ENCODE peak calls at places on chromosomes 3 and 15, in seven cellular contexts. K is esophagus squamous epithelium, S is upper lobe of right lung, G is tibial nerve, T is thyroid gland, Y is NT2/D1, L is RWPE2. I is an unnamed sample.
A peak's percentile ranks its signal among the peaks of the same experiment; 100 is the strongest.

GRCh38 chr3:37905346-37905745 is 43.7 kb downstream of the CTDSPL start:
- DNase-seq in K (no peak), S (no peak), T (peak; percentile 7), L (no peak), G (no peak), Y (no peak), I (no peak)

GRCh38 chr15:63264685-63265302 is 12.6 kb upstream of the APH1B start:
- DNase-seq in L (no peak), K (no peak), S (no peak), G (no peak), T (no peak), Y (no peak), I (no peak)

GRCh38 chr3:31246293-31247062 is 286.2 kb upstream of the STT3B start:
- DNase-seq in S (no peak), Y (no peak), L (no peak), K (no peak), G (no peak), T (no peak), I (no peak)

GRCh38 chr3:69081583-69082262 is 1.6 kb upstream of the UBA3 start:
- DNase-seq in K (no peak), Y (no peak), S (no peak), G (no peak), T (no peak), L (no peak), I (no peak)

GRCh38 chr3:126130081-126130855 is 46.3 kb upstream of the SLC41A3 start:
- DNase-seq in T (no peak), K (no peak), G (no peak), Y (no peak), S (peak; percentile 60), L (no peak), I (no peak)

GRCh38 chr15:99977945-99978344 is 244.7 kb upstream of the LYSMD4 start:
- DNase-seq in Y (no peak), K (no peak), T (no peak), G (no peak), S (no peak), L (no peak), I (no peak)

GRCh38 chr15:80533934-80534333 is 129.8 kb downstream of the ARNT2 start:
- DNase-seq in Y (no peak), K (no peak), L (no peak), G (no peak), S (no peak), T (no peak), I (no peak)

GRCh38 chr15:41908681-41909461 is 15.0 kb upstream of the SPTBN5 start:
- DNase-seq in K (no peak), G (no peak), Y (no peak), L (no peak), S (no peak), T (no peak), I (no peak)

GRCh38 chr15:101542306-101543025 is 53.0 kb upstream of the PCSK6 start:
- DNase-seq in K (no peak), T (no peak), Y (no peak), L (peak; percentile 94), S (no peak), G (no peak), I (no peak)

GRCh38 chr3:142913432-142913831 is 24.5 kb upstream of the PCOLCE2 start:
- DNase-seq in G (no peak), Y (no peak), L (no peak), S (no peak), K (no peak), T (no peak), I (no peak)

GRCh38 chr3:184582583-184582982 is 21.0 kb downstream of the EPHB3 start:
- DNase-seq in S (no peak), T (no peak), L (no peak), K (no peak), G (no peak), Y (peak; percentile 88), I (no peak)

GRCh38 chr3:76566211-76566534 is 473.7 kb upstream of the ROBO2 start:
- DNase-seq in G (no peak), K (no peak), Y (no peak), S (no peak), T (no peak), L (no peak), I (no peak)

GRCh38 chr3:34361921-34362320 is 563.5 kb downstream of the PDCD6IP start:
- DNase-seq in T (no peak), Y (no peak), K (no peak), S (no peak), L (no peak), G (no peak), I (no peak)

GRCh38 chr3:16456784-16457415 is 56.6 kb downstream of the RFTN1 start:
- DNase-seq in S (no peak), L (no peak), Y (no peak), G (no peak), T (no peak), K (no peak), I (no peak)

GRCh38 chr3:154972951-154973350 is 107.2 kb upstream of the MME start:
- DNase-seq in L (no peak), T (no peak), K (no peak), G (no peak), S (no peak), Y (no peak), I (no peak)

GRCh38 chr3:70531063-70531657 is 218.7 kb upstream of the MDFIC2 start:
- DNase-seq in G (no peak), S (no peak), Y (no peak), T (no peak), K (no peak), L (no peak), I (no peak)

GRCh38 chr3:8931342-8931741 is 31.9 kb downstream of the RAD18 start:
- DNase-seq in Y (no peak), S (no peak), T (no peak), L (no peak), G (no peak), K (no peak), I (no peak)

GRCh38 chr15:92807971-92808571 is 92.1 kb upstream of the CHD2 start:
- DNase-seq in S (no peak), T (no peak), Y (no peak), K (no peak), G (no peak), L (no peak), I (peak; percentile 19)

GRCh38 chr15:66650433-66650832 is 51.6 kb upstream of the SMAD6 start:
- DNase-seq in K (no peak), S (peak; percentile 82), Y (no peak), T (peak; percentile 13), G (peak; percentile 35), L (no peak), I (no peak)

GRCh38 chr3:45312836-45313493 is 75.4 kb upstream of the LARS2 start:
- DNase-seq in K (no peak), L (no peak), S (no peak), T (no peak), Y (no peak), G (no peak), I (no peak)

GRCh38 chr3:112774293-112774926 is 72.3 kb downstream of the CD200R1L start:
- DNase-seq in G (no peak), Y (no peak), S (no peak), T (no peak), K (no peak), L (peak; percentile 81), I (no peak)

GRCh38 chr15:50562735-50563640 is 16.5 kb upstream of the USP50 start:
- DNase-seq in S (no peak), T (peak; percentile 18), Y (no peak), G (no peak), L (no peak), K (no peak), I (no peak)

GRCh38 chr3:189625566-189625965 is 5.6 kb upstream of the TP63 start:
- DNase-seq in L (no peak), T (no peak), K (no peak), S (no peak), Y (no peak), G (no peak), I (no peak)
- H3K4me1 ChIP-seq in L (no peaks in the 10 kb centered on the region), T (no peaks in the 10 kb centered on the region), K (no peaks in the 10 kb centered on the region), S (peaks cover 11% of the 10 kb centered on the region), Y (no peaks in the 10 kb centered on the region), G (peaks cover 10% of the 10 kb centered on the region), I (no peaks in the 10 kb centered on the region)

DNA sequence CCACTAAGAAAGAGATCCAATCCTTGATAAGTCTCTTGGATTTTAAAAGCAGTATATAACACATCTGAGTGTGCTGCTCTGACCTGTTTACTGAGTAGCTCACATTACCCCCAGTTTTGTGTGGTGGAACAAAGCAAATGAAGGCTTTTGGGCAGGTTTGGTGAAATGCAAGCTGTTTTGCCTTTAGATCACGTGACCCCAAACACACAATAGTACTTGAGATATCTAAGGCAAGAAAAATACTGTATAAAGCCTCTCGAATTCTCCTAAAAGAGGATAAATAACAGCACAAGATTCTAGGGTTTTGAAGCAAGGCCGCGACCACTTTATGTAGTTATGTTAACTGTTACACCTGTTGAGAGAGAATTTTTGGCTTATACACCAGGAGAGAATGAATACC is 49.3 kb upstream of the TRIM42 start:
- DNase-seq in S (no peak), G (no peak), Y (no peak), T (no peak), L (no peak), K (no peak), I (no peak)
- H3K27me3 ChIP-seq in S (no peaks in the 10 kb centered on the region), G (no peaks in the 10 kb centered on the region), Y (no peaks in the 10 kb centered on the region), T (no peaks in the 10 kb centered on the region), L (no peaks in the 10 kb centered on the region), K (no peaks in the 10 kb centered on the region), I (no peaks in the 10 kb centered on the region)

DNA sequence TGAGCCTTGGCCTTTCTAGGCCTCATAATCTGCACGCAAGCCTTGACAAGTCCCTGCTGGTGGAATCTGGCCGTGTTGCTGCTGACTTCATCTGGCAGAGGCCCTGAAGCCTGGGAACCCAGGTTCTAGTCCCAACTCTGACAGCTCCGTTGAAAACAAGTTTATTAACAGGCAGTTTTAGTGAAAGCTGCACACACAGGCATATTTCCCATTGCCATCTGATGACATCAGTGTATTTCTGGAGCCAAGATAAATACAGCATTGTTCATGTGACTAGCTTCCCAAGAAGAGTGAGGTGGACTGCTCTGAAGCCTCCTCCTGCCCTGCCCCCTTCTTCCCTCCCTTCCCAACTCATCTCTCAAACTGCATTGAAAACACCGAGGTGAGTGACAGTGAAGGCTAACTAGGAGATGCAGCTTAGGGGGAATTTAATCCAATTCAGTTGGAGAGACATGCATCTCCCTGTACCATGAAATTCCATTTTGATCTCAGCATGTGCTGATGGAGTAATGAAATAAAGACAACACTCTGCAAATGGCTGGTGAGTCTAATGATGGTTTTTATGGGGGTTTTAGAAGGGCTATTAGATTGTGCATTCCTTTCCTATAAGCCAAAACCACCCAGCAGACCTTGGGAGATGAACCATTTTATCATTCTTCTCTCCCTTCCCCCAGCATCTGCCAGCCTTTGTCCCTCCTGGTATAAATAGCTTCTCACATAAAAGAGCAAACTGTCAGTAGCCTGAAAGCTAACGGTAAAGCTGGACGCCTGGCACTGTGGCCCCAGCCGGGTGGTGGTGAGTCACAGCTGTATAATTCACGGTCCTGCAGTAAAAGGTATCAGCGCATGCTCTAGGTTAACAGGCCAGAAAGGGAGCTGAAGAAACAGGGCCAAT is 38.0 kb downstream of the PRICKLE2 start:
- DNase-seq in G (peak; percentile 16), K (no peak), S (no peak), T (peak; percentile 71), Y (no peak), L (peak; percentile 83), I (no peak)
- H3K4me3 ChIP-seq in G (no peak overlapping the region), K (no peak overlapping the region), S (no peak overlapping the region), T (no peak overlapping the region), Y (no peak overlapping the region), L (no peak overlapping the region), I (no peak overlapping the region)

DNA sequence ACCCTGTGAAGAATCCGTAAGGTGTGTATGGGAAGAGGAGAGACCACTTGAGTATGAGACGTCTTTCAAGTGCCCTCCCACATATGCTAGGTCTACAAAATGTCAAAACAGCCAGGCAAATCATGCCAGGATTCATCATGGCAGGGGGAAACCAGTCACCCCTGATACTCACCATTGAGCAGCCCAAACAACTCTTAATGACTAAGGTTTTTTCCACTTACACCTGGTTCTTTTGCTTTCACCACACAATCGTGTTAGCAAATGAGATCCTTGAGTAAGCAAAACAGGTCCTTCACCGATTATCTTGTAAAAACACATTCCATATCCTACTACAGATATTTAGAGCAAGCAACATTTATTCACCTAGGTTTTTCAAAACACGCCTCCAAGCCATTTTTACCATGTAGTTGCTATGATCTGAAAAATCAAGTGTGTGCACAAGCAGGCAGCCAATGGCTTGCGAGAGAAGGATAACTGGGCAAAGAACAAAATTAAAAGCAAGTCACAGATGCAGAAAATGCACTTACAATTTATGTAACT is 177.5 kb upstream of the LPP start:
- DNase-seq in K (no peak), S (no peak), G (no peak), L (no peak), T (peak; percentile 43), Y (no peak), I (no peak)
- H3K4me1 ChIP-seq in K (no peaks in the 10 kb centered on the region), S (no peaks in the 10 kb centered on the region), G (no peaks in the 10 kb centered on the region), L (no peaks in the 10 kb centered on the region), T (peaks cover 6% of the 10 kb centered on the region), Y (no peaks in the 10 kb centered on the region), I (peaks cover 39% of the 10 kb centered on the region)

I was measured in CD8-positive, alpha-beta T cell.